ENCODE peak calls at places on chromosomes 3 and 15, in eight cellular contexts. One of them, this sample, is unnamed.

GRCh38 chr15:41961014-41961518 is 11.3 kb downstream of the EHD4 start:
- DNase-seq in fibroblast of villous mesenchyme: peak; percentile 60
- DNase-seq in body of pancreas: no peak
- DNase-seq in GM23338: no peak
- DNase-seq in AG09309: no peak
- DNase-seq in aorta: no peak
- DNase-seq in astrocyte of the spinal cord: peak; percentile 37
- DNase-seq in testis: no peak
- DNase-seq in this sample: no peak

GRCh38 chr3:36701903-36702374 is 62.4 kb downstream of the DCLK3 start:
- DNase-seq in body of pancreas: no peak
- DNase-seq in GM23338: no peak
- DNase-seq in astrocyte of the spinal cord: peak; percentile 93
- DNase-seq in testis: no peak
- DNase-seq in aorta: no peak
- DNase-seq in AG09309: peak; percentile 58
- DNase-seq in fibroblast of villous mesenchyme: peak; percentile 39
- DNase-seq in this sample: no peak

GRCh38 chr15:76183906-76184639 is 124.3 kb downstream of the TMEM266 start:
- DNase-seq in body of pancreas: no peak
- DNase-seq in GM23338: no peak
- DNase-seq in aorta: no peak
- DNase-seq in fibroblast of villous mesenchyme: peak; percentile 26
- DNase-seq in testis: no peak
- DNase-seq in astrocyte of the spinal cord: no peak
- DNase-seq in AG09309: no peak
- DNase-seq in this sample: no peak

GRCh38 chr3:134576426-134576825 is 74.4 kb downstream of the KY start:
- DNase-seq in testis: no peak
- DNase-seq in astrocyte of the spinal cord: no peak
- DNase-seq in aorta: no peak
- DNase-seq in body of pancreas: no peak
- DNase-seq in fibroblast of villous mesenchyme: no peak
- DNase-seq in AG09309: no peak
- DNase-seq in GM23338: no peak
- DNase-seq in this sample: no peak

GRCh38 chr15:25543156-25543555 is 104.3 kb upstream of the UBE3A start:
- DNase-seq in fibroblast of villous mesenchyme: peak; percentile 1
- DNase-seq in testis: peak; percentile 84
- DNase-seq in astrocyte of the spinal cord: peak; percentile 51
- DNase-seq in GM23338: no peak
- DNase-seq in AG09309: peak; percentile 18
- DNase-seq in body of pancreas: peak; percentile 56
- DNase-seq in aorta: no peak
- DNase-seq in this sample: peak; percentile 22

GRCh38 chr3:98521897-98522537 is 685 bp downstream of the CLDND1 start:
- DNase-seq in body of pancreas: peak; percentile 64
- DNase-seq in GM23338: peak; percentile 60
- DNase-seq in fibroblast of villous mesenchyme: peak; percentile 81
- DNase-seq in testis: peak; percentile 64
- DNase-seq in aorta: no peak
- DNase-seq in AG09309: peak; percentile 23
- DNase-seq in astrocyte of the spinal cord: peak; percentile 78
- DNase-seq in this sample: no peak

GRCh38 chr15:82122754-82123400 is 77.1 kb upstream of the MEX3B start:
- DNase-seq in fibroblast of villous mesenchyme: peak; percentile 98
- DNase-seq in astrocyte of the spinal cord: peak; percentile 99
- DNase-seq in testis: peak; percentile 57
- DNase-seq in AG09309: peak; percentile 95
- DNase-seq in body of pancreas: no peak
- DNase-seq in aorta: no peak
- DNase-seq in GM23338: no peak
- DNase-seq in this sample: peak; percentile 93

GRCh38 chr3:43954321-43954720 is 263.6 kb downstream of the ABHD5 start:
- DNase-seq in astrocyte of the spinal cord: no peak
- DNase-seq in aorta: no peak
- DNase-seq in fibroblast of villous mesenchyme: no peak
- DNase-seq in testis: no peak
- DNase-seq in body of pancreas: no peak
- DNase-seq in GM23338: no peak
- DNase-seq in AG09309: no peak
- DNase-seq in this sample: no peak

GRCh38 chr3:14540821-14541385 is 761 bp upstream of the GRIP2 start:
- DNase-seq in GM23338: no peak
- DNase-seq in body of pancreas: no peak
- DNase-seq in testis: no peak
- DNase-seq in astrocyte of the spinal cord: no peak
- DNase-seq in fibroblast of villous mesenchyme: no peak
- DNase-seq in AG09309: no peak
- DNase-seq in aorta: peak; percentile 34
- DNase-seq in this sample: no peak

GRCh38 chr3:56980798-56981390 is 79.6 kb upstream of the SPATA12 start:
- DNase-seq in AG09309: peak; percentile 99
- DNase-seq in testis: no peak
- DNase-seq in astrocyte of the spinal cord: peak; percentile 96
- DNase-seq in body of pancreas: no peak
- DNase-seq in GM23338: no peak
- DNase-seq in aorta: no peak
- DNase-seq in fibroblast of villous mesenchyme: peak; percentile 99
- DNase-seq in this sample: peak; percentile 66

GRCh38 chr3:101884776-101885175 is 35.5 kb downstream of the NFKBIZ start:
- DNase-seq in fibroblast of villous mesenchyme: no peak
- DNase-seq in testis: no peak
- DNase-seq in aorta: no peak
- DNase-seq in body of pancreas: no peak
- DNase-seq in AG09309: no peak
- DNase-seq in GM23338: no peak
- DNase-seq in astrocyte of the spinal cord: no peak
- DNase-seq in this sample: no peak

GRCh38 chr3:50095352-50095998 is 6.8 kb downstream of the RBM5 start:
- DNase-seq in AG09309: no peak
- DNase-seq in aorta: no peak
- DNase-seq in GM23338: no peak
- DNase-seq in fibroblast of villous mesenchyme: no peak
- DNase-seq in astrocyte of the spinal cord: no peak
- DNase-seq in testis: no peak
- DNase-seq in body of pancreas: no peak
- DNase-seq in this sample: no peak

GRCh38 chr15:59247364-59247763 is 40.7 kb downstream of the LDHAL6B start:
- DNase-seq in AG09309: peak; percentile 40
- DNase-seq in testis: peak; percentile 66
- DNase-seq in astrocyte of the spinal cord: peak; percentile 72
- DNase-seq in body of pancreas: peak; percentile 63
- DNase-seq in aorta: no peak
- DNase-seq in GM23338: peak; percentile 92
- DNase-seq in fibroblast of villous mesenchyme: peak; percentile 78
- DNase-seq in this sample: peak; percentile 53

GRCh38 chr3:46797486-46797885 is 65.8 kb downstream of the MYL3 start:
- DNase-seq in AG09309: no peak
- DNase-seq in fibroblast of villous mesenchyme: no peak
- DNase-seq in astrocyte of the spinal cord: no peak
- DNase-seq in aorta: no peak
- DNase-seq in testis: no peak
- DNase-seq in GM23338: no peak
- DNase-seq in body of pancreas: no peak
- DNase-seq in this sample: no peak

GRCh38 chr3:197466586-197467399 is 89.0 kb downstream of the BDH1 start:
- DNase-seq in testis: peak; percentile 59
- DNase-seq in fibroblast of villous mesenchyme: peak; percentile 73
- DNase-seq in aorta: no peak
- DNase-seq in astrocyte of the spinal cord: peak; percentile 77
- DNase-seq in body of pancreas: peak; percentile 15
- DNase-seq in GM23338: no peak
- DNase-seq in AG09309: no peak
- DNase-seq in this sample: no peak

GRCh38 chr3:17740703-17741102 is 1.7 kb downstream of the TBC1D5 start:
- DNase-seq in fibroblast of villous mesenchyme: peak; percentile 42
- DNase-seq in GM23338: no peak
- DNase-seq in astrocyte of the spinal cord: peak; percentile 40
- DNase-seq in aorta: no peak
- DNase-seq in AG09309: no peak
- DNase-seq in testis: no peak
- DNase-seq in body of pancreas: no peak
- DNase-seq in this sample: peak; percentile 18
- H3K4me3 ChIP-seq in fibroblast of villous mesenchyme: peak overlapping the region; percentile 72
- H3K4me3 ChIP-seq in GM23338: peak overlapping the region; percentile 88
- H3K4me3 ChIP-seq in astrocyte of the spinal cord: peak overlapping the region; percentile 67
- H3K4me3 ChIP-seq in aorta: no peak overlapping the region
- H3K4me3 ChIP-seq in AG09309: peak overlapping the region; percentile 15
- H3K4me3 ChIP-seq in testis: no peak overlapping the region
- H3K4me3 ChIP-seq in body of pancreas: no peak overlapping the region
- H3K4me3 ChIP-seq in this sample: peak overlapping the region; percentile 72

GRCh38 chr3:48548731-48549705 is 7.6 kb downstream of the PFKFB4 start:
- DNase-seq in aorta: peak; percentile 95
- DNase-seq in fibroblast of villous mesenchyme: peak; percentile 72
- DNase-seq in testis: peak; percentile 85
- DNase-seq in GM23338: peak; percentile 90
- DNase-seq in AG09309: no peak
- DNase-seq in body of pancreas: peak; percentile 85
- DNase-seq in astrocyte of the spinal cord: peak; percentile 71
- DNase-seq in this sample: no peak
- H3K4me3 ChIP-seq in aorta: no peak overlapping the region
- H3K4me3 ChIP-seq in fibroblast of villous mesenchyme: no peak overlapping the region
- H3K4me3 ChIP-seq in testis: no peak overlapping the region
- H3K4me3 ChIP-seq in GM23338: no peak overlapping the region
- H3K4me3 ChIP-seq in AG09309: no peak overlapping the region
- H3K4me3 ChIP-seq in body of pancreas: no peak overlapping the region
- H3K4me3 ChIP-seq in astrocyte of the spinal cord: no peak overlapping the region
- H3K4me3 ChIP-seq in this sample: no peak overlapping the region

GRCh38 chr3:67655364-67656121 is 1.1 kb upstream of the SUCLG2 start:
- DNase-seq in body of pancreas: peak; percentile 30
- DNase-seq in aorta: no peak
- DNase-seq in GM23338: no peak
- DNase-seq in fibroblast of villous mesenchyme: no peak
- DNase-seq in AG09309: no peak
- DNase-seq in astrocyte of the spinal cord: no peak
- DNase-seq in testis: peak; percentile 78
- DNase-seq in this sample: no peak

GRCh38 chr3:67654832-67655152 is 380 bp upstream of the SUCLG2 start:
- DNase-seq in body of pancreas: no peak
- DNase-seq in aorta: no peak
- DNase-seq in testis: no peak
- DNase-seq in astrocyte of the spinal cord: no peak
- DNase-seq in AG09309: no peak
- DNase-seq in fibroblast of villous mesenchyme: no peak
- DNase-seq in GM23338: no peak
- DNase-seq in this sample: no peak

GRCh38 chr3:67656614-67657013 is 2.2 kb upstream of the SUCLG2 start:
- DNase-seq in astrocyte of the spinal cord: no peak
- DNase-seq in GM23338: no peak
- DNase-seq in testis: no peak
- DNase-seq in fibroblast of villous mesenchyme: no peak
- DNase-seq in body of pancreas: no peak
- DNase-seq in AG09309: no peak
- DNase-seq in aorta: no peak
- DNase-seq in this sample: no peak

GRCh38 chr3:67653425-67654098 is 850 bp downstream of the SUCLG2 start:
- DNase-seq in astrocyte of the spinal cord: no peak
- DNase-seq in fibroblast of villous mesenchyme: peak; percentile 44
- DNase-seq in testis: no peak
- DNase-seq in GM23338: peak; percentile 11
- DNase-seq in body of pancreas: no peak
- DNase-seq in aorta: no peak
- DNase-seq in AG09309: no peak
- DNase-seq in this sample: no peak

GRCh38 chr3:67654099-67654831 is at the start of gene SUCLG2:
- DNase-seq in aorta: peak; percentile 97
- DNase-seq in AG09309: peak; percentile 33
- DNase-seq in testis: peak; percentile 93
- DNase-seq in GM23338: peak; percentile 93
- DNase-seq in fibroblast of villous mesenchyme: peak; percentile 90
- DNase-seq in body of pancreas: peak; percentile 92
- DNase-seq in astrocyte of the spinal cord: peak; percentile 89
- DNase-seq in this sample: no peak
- H3K4me3 ChIP-seq in aorta: peak within 1 kb of the TSS; percentile 95
- H3K4me3 ChIP-seq in AG09309: peak within 1 kb of the TSS; percentile 72
- H3K4me3 ChIP-seq in testis: peak within 1 kb of the TSS; percentile 92
- H3K4me3 ChIP-seq in GM23338: peak within 1 kb of the TSS; percentile 72
- H3K4me3 ChIP-seq in fibroblast of villous mesenchyme: peak within 1 kb of the TSS; percentile 76
- H3K4me3 ChIP-seq in body of pancreas: peak within 1 kb of the TSS; percentile 93
- H3K4me3 ChIP-seq in astrocyte of the spinal cord: peak within 1 kb of the TSS; percentile 66
- H3K4me3 ChIP-seq in this sample: peak within 1 kb of the TSS; percentile 78

GRCh38 chr3:179887566-179887965 is 149.2 kb downstream of the PEX5L start:
- DNase-seq in testis: no peak
- DNase-seq in fibroblast of villous mesenchyme: no peak
- DNase-seq in astrocyte of the spinal cord: no peak
- DNase-seq in body of pancreas: no peak
- DNase-seq in aorta: no peak
- DNase-seq in AG09309: no peak
- DNase-seq in GM23338: no peak
- DNase-seq in this sample: no peak

GRCh38 chr3:179885950-179886349 is 150.8 kb downstream of the PEX5L start:
- DNase-seq in AG09309: no peak
- DNase-seq in fibroblast of villous mesenchyme: no peak
- DNase-seq in astrocyte of the spinal cord: no peak
- DNase-seq in body of pancreas: no peak
- DNase-seq in GM23338: no peak
- DNase-seq in aorta: no peak
- DNase-seq in testis: no peak
- DNase-seq in this sample: no peak

GRCh38 chr3:179880868-179881267 is 155.9 kb downstream of the PEX5L start:
- DNase-seq in aorta: no peak
- DNase-seq in body of pancreas: no peak
- DNase-seq in fibroblast of villous mesenchyme: no peak
- DNase-seq in GM23338: peak; percentile 61
- DNase-seq in astrocyte of the spinal cord: no peak
- DNase-seq in testis: no peak
- DNase-seq in AG09309: no peak
- DNase-seq in this sample: no peak

GRCh38 chr3:179884136-179884535 is 152.6 kb downstream of the PEX5L start:
- DNase-seq in testis: no peak
- DNase-seq in GM23338: no peak
- DNase-seq in body of pancreas: no peak
- DNase-seq in AG09309: no peak
- DNase-seq in aorta: no peak
- DNase-seq in fibroblast of villous mesenchyme: no peak
- DNase-seq in astrocyte of the spinal cord: no peak
- DNase-seq in this sample: no peak

DNA sequence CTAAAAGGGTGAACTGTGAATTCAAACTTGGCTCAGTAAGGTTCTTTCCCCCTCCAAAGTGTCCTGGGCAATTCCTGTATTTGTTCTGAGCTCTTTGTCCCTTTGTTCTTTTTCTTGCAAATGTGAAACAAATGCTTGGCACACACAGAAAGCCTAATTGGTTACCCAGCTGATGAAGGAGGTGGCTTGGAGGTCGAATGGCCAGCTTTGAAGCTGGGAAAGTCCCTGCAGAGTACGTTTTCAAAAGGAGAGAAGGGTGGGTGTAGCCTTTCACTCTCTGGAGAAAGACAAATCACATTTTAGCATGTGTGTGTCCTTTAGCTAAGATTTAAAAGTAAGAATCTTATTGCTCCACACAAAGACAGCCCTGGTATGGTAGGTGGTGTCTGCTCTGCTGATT is 154.4 kb downstream of the PEX5L start:
- DNase-seq in AG09309: no peak
- DNase-seq in astrocyte of the spinal cord: peak; percentile 18
- DNase-seq in body of pancreas: no peak
- DNase-seq in testis: no peak
- DNase-seq in GM23338: peak; percentile 83
- DNase-seq in aorta: no peak
- DNase-seq in fibroblast of villous mesenchyme: no peak
- DNase-seq in this sample: no peak
- H3K4me3 ChIP-seq in AG09309: no peak overlapping the region
- H3K4me3 ChIP-seq in astrocyte of the spinal cord: no peak overlapping the region
- H3K4me3 ChIP-seq in body of pancreas: no peak overlapping the region
- H3K4me3 ChIP-seq in testis: no peak overlapping the region
- H3K4me3 ChIP-seq in GM23338: no peak overlapping the region
- H3K4me3 ChIP-seq in aorta: no peak overlapping the region
- H3K4me3 ChIP-seq in fibroblast of villous mesenchyme: no peak overlapping the region
- H3K4me3 ChIP-seq in this sample: no peak overlapping the region